ENCODE peak calls at places on chromosomes 7 and 10, in eight cellular contexts. D is HCEC 1CT; B is activated naive CD4-positive, alpha-beta T cell; P is activated CD4-positive, alpha-beta T cell treated with anti-CD3 and anti-CD28 coated beads, Interleukin-2, amount 50 U/mL, for 1 hour; F is activated CD8-positive, alpha-beta memory T cell treated with anti-CD3 and anti-CD28 coated beads, Interleukin-2, amount 50 U/mL, for 4 hours; Y is uterus; A is GM23338; R is B cell. S is an unnamed sample.

GRCh38 chr10:35716776-35717175 is 74.7 kb upstream of the FZD8 start:
- DNase-seq in D (no peak), B (no peak), P (no peak), F (no peak), Y (no peak), A (no peak), R (no peak), S (no peak)

GRCh38 chr10:34985823-34986222 is 104.3 kb downstream of the CUL2 start:
- DNase-seq in D (peak), B (no peak), P (no peak), F (no peak), Y (no peak), A (peak), R (no peak), S (no peak)

GRCh38 chr10:88990528-88991160 is at the start of gene FAS:
- DNase-seq in D (peak), B (peak), P (peak), F (peak), Y (peak), A (peak), R (peak), S (peak)

GRCh38 chr7:3568516-3568915 is 267.5 kb downstream of the SDK1 start:
- DNase-seq in D (no peak), B (no peak), P (no peak), F (no peak), Y (no peak), A (no peak), R (no peak), S (no peak)

GRCh38 chr7:27576360-27576944 is 86.2 kb downstream of the HIBADH start:
- DNase-seq in D (peak), B (no peak), P (no peak), F (no peak), Y (no peak), A (peak), R (peak), S (no peak)

GRCh38 chr7:46567858-46568257 is 646.8 kb upstream of the IGFBP3 start:
- DNase-seq in D (no peak), B (no peak), P (no peak), F (no peak), Y (no peak), A (no peak), R (no peak), S (no peak)

GRCh38 chr10:62492012-62492869 is 118.1 kb downstream of the ZNF365 start:
- DNase-seq in D (no peak), B (no peak), P (no peak), F (no peak), Y (no peak), A (peak), R (peak), S (no peak)

GRCh38 chr10:49613882-49614241 is at the start of gene CHAT:
- DNase-seq in D (no peak), B (no peak), P (no peak), F (no peak), Y (no peak), A (peak), R (no peak), S (no peak)

GRCh38 chr10:62924344-62924748 is 108.2 kb upstream of the EGR2 start:
- DNase-seq in D (no peak), B (no peak), P (no peak), F (no peak), Y (no peak), A (peak), R (no peak), S (no peak)

GRCh38 chr7:51430480-51431086 is 114.0 kb upstream of the COBL start:
- DNase-seq in D (peak), B (no peak), P (peak), F (peak), Y (no peak), A (peak), R (peak), S (peak)

GRCh38 chr10:79101560-79101971 is 32.8 kb downstream of the ZMIZ1 start:
- DNase-seq in D (no peak), B (no peak), P (no peak), F (no peak), Y (no peak), A (no peak), R (no peak), S (no peak)

GRCh38 chr7:66877577-66878300 is 43.3 kb upstream of the TMEM248 start:
- DNase-seq in D (peak), B (no peak), P (no peak), F (no peak), Y (no peak), A (no peak), R (no peak), S (no peak)

GRCh38 chr7:137243741-137244140 is 99.8 kb downstream of the PTN start:
- DNase-seq in D (no peak), B (no peak), P (no peak), F (no peak), Y (no peak), A (no peak), R (no peak), S (no peak)

GRCh38 chr10:120732067-120732466 is 119.1 kb upstream of the WDR11 start:
- DNase-seq in D (no peak), B (no peak), P (no peak), F (no peak), Y (no peak), A (no peak), R (no peak), S (no peak)

GRCh38 chr10:7084255-7085005 is 326.4 kb downstream of the SFMBT2 start:
- DNase-seq in D (no peak), B (no peak), P (no peak), F (no peak), Y (no peak), A (no peak), R (no peak), S (no peak)

GRCh38 chr10:131553581-131553980 is 242.1 kb upstream of the TCERG1L start:
- DNase-seq in D (no peak), B (no peak), P (no peak), F (no peak), Y (no peak), A (no peak), R (no peak), S (no peak)

GRCh38 chr7:31934551-31934950 is 135.7 kb downstream of the PDE1C start:
- DNase-seq in D (no peak), B (no peak), P (no peak), F (no peak), Y (no peak), A (no peak), R (no peak), S (no peak)

GRCh38 chr10:103276941-103277712 is at the start of gene INA:
- DNase-seq in D (no peak), B (no peak), P (peak), F (no peak), Y (no peak), A (peak), R (peak), S (no peak)

GRCh38 chr7:44107116-44107960 is 3.2 kb downstream of the AEBP1 start:
- DNase-seq in D (no peak), B (no peak), P (no peak), F (no peak), Y (no peak), A (no peak), R (peak), S (peak)

GRCh38 chr7:144830811-144831210 is 5.0 kb downstream of the TPK1 start:
- DNase-seq in D (peak), B (no peak), P (no peak), F (no peak), Y (no peak), A (no peak), R (no peak), S (no peak)

GRCh38 chr10:21530616-21531015 is 3.4 kb upstream of the MLLT10 start:
- DNase-seq in D (no peak), B (no peak), P (no peak), F (no peak), Y (no peak), A (no peak), R (no peak), S (no peak)

GRCh38 chr10:51510231-51510630 is 189.2 kb downstream of the CSTF2T start:
- DNase-seq in D (peak), B (no peak), P (no peak), F (no peak), Y (no peak), A (no peak), R (no peak), S (no peak)

S was measured in heart left ventricle.